ENCODE peak calls at places on chromosomes 11 and 22, in nine cellular contexts. Z is stimulated activated CD4-positive, alpha-beta T cell treated with anti-CD3 and anti-CD28 coated beads, Interleukin-1b, Interleukin-23, amount 100 ng/mL, for 1 hour; C is brain microvascular endothelial cell; F is astrocyte; E is AG10803; H is astrocyte of the hippocampus; R is endothelial cell; D is fibroblast of the conjunctiva; Y is bronchial epithelial cell. U is an unnamed sample.

GRCh38 chr11:64772318-64773018 is 5.9 kb downstream of the SF1 start:
- DNase-seq in Z (no peak), C (no peak), F (no peak), E (no peak), H (no peak), R (no peak), D (no peak), Y (no peak), U (no peak)

GRCh38 chr11:134789104-134789503 is 377.1 kb upstream of the B3GAT1 start:
- DNase-seq in Z (no peak), C (no peak), F (no peak), E (no peak), H (no peak), R (no peak), D (no peak), Y (no peak), U (no peak)

GRCh38 chr11:73182824-73183321 is 35.2 kb upstream of the P2RY2 start:
- DNase-seq in Z (no peak), C (no peak), F (no peak), E (no peak), H (peak), R (no peak), D (no peak), Y (no peak), U (no peak)

GRCh38 chr22:41204066-41204465 is 1.0 kb upstream of the L3MBTL2 start:
- DNase-seq in Z (no peak), C (no peak), F (no peak), E (no peak), H (no peak), R (no peak), D (no peak), Y (no peak), U (no peak)

GRCh38 chr22:38921126-38921525 is 36.3 kb upstream of the APOBEC3A start:
- DNase-seq in Z (no peak), C (no peak), F (no peak), E (no peak), H (no peak), R (no peak), D (no peak), Y (peak), U (peak)

GRCh38 chr22:22834783-22835182 is 52.8 kb upstream of the IGLL5 start:
- DNase-seq in Z (no peak), C (no peak), F (no peak), E (no peak), H (no peak), R (no peak), D (no peak), Y (no peak), U (no peak)

GRCh38 chr11:111937461-111937769 is 272 bp downstream of the DIXDC1 start:
- DNase-seq in Z (no peak), C (no peak), F (no peak), E (no peak), H (no peak), R (no peak), D (no peak), Y (no peak), U (no peak)

GRCh38 chr22:31097941-31098632 is 9.3 kb downstream of the SELENOM start:
- DNase-seq in Z (no peak), C (no peak), F (no peak), E (no peak), H (no peak), R (no peak), D (no peak), Y (no peak), U (no peak)

GRCh38 chr11:20050551-20051333 is 109.5 kb downstream of the DBX1 start:
- DNase-seq in Z (no peak), C (no peak), F (peak), E (no peak), H (peak), R (no peak), D (no peak), Y (peak), U (peak)

GRCh38 chr11:114044042-114044871 is 15.3 kb upstream of the ZBTB16 start:
- DNase-seq in Z (no peak), C (no peak), F (no peak), E (no peak), H (no peak), R (no peak), D (no peak), Y (no peak), U (no peak)

GRCh38 chr11:40292636-40293585 is 1166.5 kb downstream of the LRRC4C start:
- DNase-seq in Z (no peak), C (no peak), F (no peak), E (no peak), H (peak), R (no peak), D (no peak), Y (no peak), U (no peak)

GRCh38 chr11:14288189-14288935 is 70.6 kb downstream of the RRAS2 start:
- DNase-seq in Z (no peak), C (peak), F (peak), E (peak), H (peak), R (no peak), D (peak), Y (peak), U (no peak)

GRCh38 chr11:88814076-88814475 is 251.7 kb downstream of the GRM5 start:
- DNase-seq in Z (no peak), C (no peak), F (no peak), E (no peak), H (no peak), R (no peak), D (no peak), Y (no peak), U (peak)

GRCh38 chr11:15692739-15693138 is 578.0 kb downstream of the INSC start:
- DNase-seq in Z (no peak), C (peak), F (peak), E (no peak), H (peak), R (no peak), D (no peak), Y (peak), U (peak)

GRCh38 chr11:10473371-10473770 is 18.3 kb downstream of the AMPD3 start:
- DNase-seq in Z (no peak), C (no peak), F (no peak), E (no peak), H (no peak), R (no peak), D (no peak), Y (no peak), U (no peak)

GRCh38 chr22:25057013-25057881 is 104.7 kb downstream of the KIAA1671 start:
- DNase-seq in Z (peak), C (peak), F (no peak), E (peak), H (peak), R (peak), D (peak), Y (peak), U (peak)

GRCh38 chr11:7969756-7970646 is 4.8 kb upstream of the NLRP10 start:
- DNase-seq in Z (no peak), C (no peak), F (peak), E (peak), H (peak), R (no peak), D (no peak), Y (no peak), U (no peak)

GRCh38 chr11:83573097-83573496 is 286.9 kb upstream of the CCDC90B start:
- DNase-seq in Z (no peak), C (no peak), F (peak), E (peak), H (no peak), R (no peak), D (no peak), Y (peak), U (peak)

GRCh38 chr11:74611369-74611861 is 19.0 kb downstream of the POLD3 start:
- DNase-seq in Z (no peak), C (no peak), F (peak), E (peak), H (peak), R (no peak), D (peak), Y (peak), U (peak)

GRCh38 chr11:58784995-58785394 is 53.3 kb upstream of the GLYAT start:
- DNase-seq in Z (no peak), C (no peak), F (no peak), E (no peak), H (no peak), R (no peak), D (no peak), Y (no peak), U (no peak)

GRCh38 chr11:43674566-43674965 is 6.0 kb upstream of the HSD17B12 start:
- DNase-seq in Z (no peak), C (no peak), F (no peak), E (no peak), H (no peak), R (no peak), D (no peak), Y (no peak), U (no peak)

GRCh38 chr22:37337204-37337943 is 55.1 kb downstream of the CYTH4 start:
- DNase-seq in Z (no peak), C (no peak), F (no peak), E (peak), H (no peak), R (no peak), D (no peak), Y (no peak), U (peak)

GRCh38 chr11:43298397-43298796 is 13.4 kb upstream of the API5 start:
- DNase-seq in Z (no peak), C (no peak), F (no peak), E (no peak), H (no peak), R (no peak), D (no peak), Y (no peak), U (no peak)

GRCh38 chr11:119375629-119376196 is 5.8 kb downstream of the USP2 start:
- DNase-seq in Z (no peak), C (peak), F (peak), E (peak), H (peak), R (no peak), D (peak), Y (no peak), U (no peak)

GRCh38 chr22:50047346-50047745 is 10.8 kb downstream of the TTLL8 start:
- DNase-seq in Z (no peak), C (no peak), F (no peak), E (no peak), H (no peak), R (no peak), D (no peak), Y (no peak), U (no peak)

GRCh38 chr11:7088921-7089320 is at the start of gene RBMXL2:
- DNase-seq in Z (no peak), C (no peak), F (no peak), E (no peak), H (no peak), R (no peak), D (no peak), Y (no peak), U (no peak)

GRCh38 chr11:113272927-113273615 is 41.3 kb upstream of the TTC12 start:
- DNase-seq in Z (no peak), C (no peak), F (no peak), E (no peak), H (no peak), R (no peak), D (no peak), Y (no peak), U (no peak)

GRCh38 chr11:8282621-8283509 is 19.2 kb upstream of the LMO1 start:
- DNase-seq in Z (no peak), C (no peak), F (no peak), E (no peak), H (peak), R (no peak), D (no peak), Y (no peak), U (no peak)

GRCh38 chr11:130979386-130979972 is 63.2 kb upstream of the SNX19 start:
- DNase-seq in Z (no peak), C (peak), F (peak), E (peak), H (peak), R (peak), D (peak), Y (peak), U (peak)

GRCh38 chr11:116513894-116514293 is 258.9 kb downstream of the BUD13 start:
- DNase-seq in Z (no peak), C (peak), F (peak), E (peak), H (peak), R (peak), D (no peak), Y (peak), U (no peak)

GRCh38 chr22:26556904-26557303 is 33.0 kb downstream of the TPST2 start:
- DNase-seq in Z (no peak), C (no peak), F (no peak), E (no peak), H (no peak), R (no peak), D (no peak), Y (no peak), U (no peak)

GRCh38 chr11:63920126-63920869 is 3.3 kb upstream of the RCOR2 start:
- DNase-seq in Z (no peak), C (no peak), F (no peak), E (peak), H (peak), R (peak), D (no peak), Y (no peak), U (no peak)